ENCODE peak calls at places on chromosomes 11 and 22, in four cellular contexts. One of them, this sample, is unnamed.

GRCh38 chr11:125062931-125063428 is at the start of gene SLC37A2:
- DNase-seq in psoas muscle: peak
- DNase-seq in HFF-Myc: no peak
- DNase-seq in colonic mucosa: peak
- DNase-seq in this sample: peak

GRCh38 chr11:94793002-94793401 is 24.8 kb downstream of the AMOTL1 start:
- DNase-seq in HFF-Myc: no peak
- DNase-seq in colonic mucosa: no peak
- DNase-seq in psoas muscle: no peak
- DNase-seq in this sample: no peak

GRCh38 chr11:22466809-22467208 is 128.6 kb downstream of the SLC17A6 start:
- DNase-seq in colonic mucosa: no peak
- DNase-seq in HFF-Myc: no peak
- DNase-seq in psoas muscle: peak
- DNase-seq in this sample: peak

GRCh38 chr11:101759771-101760450 is 154.9 kb upstream of the CEP126 start:
- DNase-seq in HFF-Myc: no peak
- DNase-seq in psoas muscle: no peak
- DNase-seq in colonic mucosa: no peak
- DNase-seq in this sample: no peak

GRCh38 chr22:29442976-29443375 is 4.6 kb downstream of the RFPL1 start:
- DNase-seq in HFF-Myc: no peak
- DNase-seq in psoas muscle: no peak
- DNase-seq in colonic mucosa: no peak
- DNase-seq in this sample: no peak

GRCh38 chr11:120719348-120719747 is 207.8 kb downstream of the GRIK4 start:
- DNase-seq in HFF-Myc: no peak
- DNase-seq in psoas muscle: no peak
- DNase-seq in colonic mucosa: no peak
- DNase-seq in this sample: no peak

GRCh38 chr11:17978553-17979287 is 34.1 kb downstream of the SERGEF start:
- DNase-seq in colonic mucosa: peak
- DNase-seq in psoas muscle: peak
- DNase-seq in HFF-Myc: no peak
- DNase-seq in this sample: no peak

GRCh38 chr11:8691601-8692000 is 9.0 kb downstream of the RPL27A start:
- DNase-seq in HFF-Myc: no peak
- DNase-seq in psoas muscle: no peak
- DNase-seq in colonic mucosa: no peak
- DNase-seq in this sample: no peak

GRCh38 chr22:44648821-44649566 is 53.0 kb upstream of the PRR5 start:
- DNase-seq in HFF-Myc: peak
- DNase-seq in psoas muscle: peak
- DNase-seq in colonic mucosa: peak
- DNase-seq in this sample: no peak

GRCh38 chr11:818396-819128 is at the start of gene PNPLA2:
- DNase-seq in HFF-Myc: no peak
- DNase-seq in colonic mucosa: peak
- DNase-seq in psoas muscle: peak
- DNase-seq in this sample: no peak

GRCh38 chr22:28547132-28547842 is 132.4 kb downstream of the TTC28 start:
- DNase-seq in psoas muscle: no peak
- DNase-seq in HFF-Myc: no peak
- DNase-seq in colonic mucosa: no peak
- DNase-seq in this sample: peak

GRCh38 chr11:1638344-1638743 is 8.8 kb downstream of the KRTAP5-5 start:
- DNase-seq in HFF-Myc: no peak
- DNase-seq in colonic mucosa: no peak
- DNase-seq in psoas muscle: peak
- DNase-seq in this sample: no peak

GRCh38 chr22:45742866-45743450 is 71.3 kb downstream of the ATXN10 start:
- DNase-seq in colonic mucosa: no peak
- DNase-seq in HFF-Myc: no peak
- DNase-seq in psoas muscle: peak
- DNase-seq in this sample: no peak

GRCh38 chr22:41557401-41558240 is 3.2 kb upstream of the CSDC2 start:
- DNase-seq in colonic mucosa: peak
- DNase-seq in psoas muscle: no peak
- DNase-seq in HFF-Myc: no peak
- DNase-seq in this sample: no peak

GRCh38 chr22:39808087-39808486 is 85.5 kb downstream of the ENTHD1 start:
- DNase-seq in colonic mucosa: peak
- DNase-seq in HFF-Myc: no peak
- DNase-seq in psoas muscle: no peak
- DNase-seq in this sample: no peak
- TF ChIP-seq CTCF in colonic mucosa: peak
- TF ChIP-seq CTCF in HFF-Myc: peak
- TF ChIP-seq CTCF in psoas muscle: peak
- TF ChIP-seq CTCF in this sample: peak

GRCh38 chr11:59668188-59668949 is 468 bp downstream of the PATL1 start:
- DNase-seq in HFF-Myc: no peak
- DNase-seq in colonic mucosa: peak
- DNase-seq in psoas muscle: peak
- DNase-seq in this sample: no peak
- TF ChIP-seq CTCF in HFF-Myc: no peak
- TF ChIP-seq CTCF in colonic mucosa: no peak
- TF ChIP-seq CTCF in psoas muscle: peak
- TF ChIP-seq CTCF in this sample: peak

GRCh38 chr11:23778971-23779370 is 717.9 kb upstream of the LUZP2 start:
- DNase-seq in psoas muscle: no peak
- DNase-seq in HFF-Myc: no peak
- DNase-seq in colonic mucosa: no peak
- DNase-seq in this sample: peak
- TF ChIP-seq CTCF in psoas muscle: no peak
- TF ChIP-seq CTCF in HFF-Myc: no peak
- TF ChIP-seq CTCF in colonic mucosa: no peak
- TF ChIP-seq CTCF in this sample: no peak

GRCh38 chr22:47601666-47602065 is 839.2 kb downstream of the TBC1D22A start:
- DNase-seq in psoas muscle: no peak
- DNase-seq in HFF-Myc: no peak
- DNase-seq in colonic mucosa: no peak
- DNase-seq in this sample: no peak

GRCh38 chr22:47600281-47600680 is 837.8 kb downstream of the TBC1D22A start:
- DNase-seq in psoas muscle: no peak
- DNase-seq in colonic mucosa: no peak
- DNase-seq in HFF-Myc: no peak
- DNase-seq in this sample: no peak

GRCh38 chr22:47598864-47599263 is 836.4 kb downstream of the TBC1D22A start:
- DNase-seq in HFF-Myc: no peak
- DNase-seq in psoas muscle: no peak
- DNase-seq in colonic mucosa: no peak
- DNase-seq in this sample: no peak

GRCh38 chr22:47600791-47601400 is 838.4 kb downstream of the TBC1D22A start:
- DNase-seq in colonic mucosa: no peak
- DNase-seq in HFF-Myc: no peak
- DNase-seq in psoas muscle: no peak
- DNase-seq in this sample: no peak

DNA sequence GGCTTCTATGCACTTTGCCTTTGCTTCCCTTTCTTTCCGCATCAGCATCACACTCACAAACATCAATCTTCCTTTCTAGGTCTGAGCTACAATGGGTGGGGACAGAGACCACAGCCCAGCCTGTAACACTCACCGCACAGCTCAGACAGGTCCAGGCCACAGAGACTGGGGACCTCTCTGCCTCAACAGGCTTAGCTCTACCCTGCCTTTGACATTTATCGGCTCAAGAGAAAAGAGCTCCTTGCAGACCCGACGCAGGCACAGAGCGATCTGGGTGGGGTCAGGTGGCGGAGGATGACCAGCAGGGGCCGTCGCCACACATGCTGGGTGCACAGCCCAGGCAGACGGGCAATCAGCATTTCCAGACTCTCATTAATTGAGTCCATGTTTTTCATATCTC is 837.3 kb downstream of the TBC1D22A start:
- DNase-seq in colonic mucosa: no peak
- DNase-seq in HFF-Myc: no peak
- DNase-seq in psoas muscle: no peak
- DNase-seq in this sample: no peak
- TF ChIP-seq CTCF in colonic mucosa: no peak
- TF ChIP-seq CTCF in HFF-Myc: no peak
- TF ChIP-seq CTCF in psoas muscle: no peak
- TF ChIP-seq CTCF in this sample: no peak

GRCh38 chr22:24836282-24836681 is 30.3 kb downstream of the SGSM1 start:
- DNase-seq in HFF-Myc: no peak
- DNase-seq in colonic mucosa: no peak
- DNase-seq in psoas muscle: no peak
- DNase-seq in this sample: no peak

GRCh38 chr22:24830205-24830979 is 24.4 kb downstream of the SGSM1 start:
- DNase-seq in HFF-Myc: no peak
- DNase-seq in psoas muscle: no peak
- DNase-seq in colonic mucosa: no peak
- DNase-seq in this sample: no peak

GRCh38 chr22:24833881-24834495 is 28.0 kb downstream of the SGSM1 start:
- DNase-seq in psoas muscle: no peak
- DNase-seq in colonic mucosa: no peak
- DNase-seq in HFF-Myc: no peak
- DNase-seq in this sample: no peak

GRCh38 chr22:24831678-24832077 is 25.7 kb downstream of the SGSM1 start:
- DNase-seq in psoas muscle: no peak
- DNase-seq in colonic mucosa: no peak
- DNase-seq in HFF-Myc: no peak
- DNase-seq in this sample: no peak

GRCh38 chr22:24834845-24835570 is 29.0 kb downstream of the SGSM1 start:
- DNase-seq in HFF-Myc: no peak
- DNase-seq in psoas muscle: no peak
- DNase-seq in colonic mucosa: peak
- DNase-seq in this sample: no peak
- TF ChIP-seq CTCF in HFF-Myc: peak
- TF ChIP-seq CTCF in psoas muscle: no peak
- TF ChIP-seq CTCF in colonic mucosa: no peak
- TF ChIP-seq CTCF in this sample: peak

DNA sequence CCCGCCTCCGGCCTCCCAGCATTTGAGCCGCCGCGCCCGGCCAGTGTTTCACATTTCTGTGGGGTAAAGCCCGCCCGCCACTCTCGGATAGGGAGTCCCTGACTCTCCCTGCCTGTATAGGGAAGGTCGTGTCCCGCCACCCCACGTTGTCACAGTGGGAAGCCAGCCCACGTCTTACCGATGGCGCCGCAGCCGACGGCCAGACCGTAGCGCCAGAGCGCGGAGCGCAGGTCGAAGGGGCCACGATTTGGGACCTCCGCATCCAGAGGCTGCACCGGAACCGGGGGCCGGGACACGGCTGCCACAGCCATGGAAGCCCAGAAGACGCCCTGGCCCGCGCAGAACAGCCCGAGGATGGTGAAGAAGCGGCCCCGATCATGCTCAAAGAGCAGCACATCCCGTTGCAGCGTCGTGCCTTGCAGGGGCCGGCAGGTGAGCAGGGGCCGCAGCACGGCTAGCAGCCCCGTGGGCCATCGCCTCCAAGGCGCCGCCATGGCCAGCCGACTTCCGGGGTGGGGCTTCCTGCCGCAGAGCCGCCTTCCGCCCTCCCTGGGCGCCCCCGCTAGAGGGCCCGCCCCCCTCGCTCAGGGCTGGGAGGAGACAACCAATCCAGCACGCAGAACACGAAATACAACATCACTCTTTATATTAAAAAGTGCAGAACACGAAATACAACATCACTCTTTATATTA is at the start of gene TMEM223:
- DNase-seq in colonic mucosa: peak
- DNase-seq in psoas muscle: peak
- DNase-seq in HFF-Myc: no peak
- DNase-seq in this sample: peak
- TF ChIP-seq CTCF in colonic mucosa: no peak
- TF ChIP-seq CTCF in psoas muscle: no peak
- TF ChIP-seq CTCF in HFF-Myc: no peak
- TF ChIP-seq CTCF in this sample: no peak

GRCh38 chr11:126317681-126318641 is 14.1 kb downstream of the DCPS start:
- DNase-seq in colonic mucosa: peak
- DNase-seq in HFF-Myc: peak
- DNase-seq in psoas muscle: peak
- DNase-seq in this sample: no peak

GRCh38 chr11:126313826-126314225 is 10.0 kb downstream of the DCPS start:
- DNase-seq in HFF-Myc: no peak
- DNase-seq in psoas muscle: no peak
- DNase-seq in colonic mucosa: no peak
- DNase-seq in this sample: no peak

GRCh38 chr11:126322996-126323395 is 19.1 kb downstream of the DCPS start:
- DNase-seq in colonic mucosa: no peak
- DNase-seq in HFF-Myc: no peak
- DNase-seq in psoas muscle: no peak
- DNase-seq in this sample: peak

GRCh38 chr11:126319374-126319740 is 15.5 kb downstream of the DCPS start:
- DNase-seq in colonic mucosa: no peak
- DNase-seq in psoas muscle: no peak
- DNase-seq in HFF-Myc: no peak
- DNase-seq in this sample: no peak

DNA sequence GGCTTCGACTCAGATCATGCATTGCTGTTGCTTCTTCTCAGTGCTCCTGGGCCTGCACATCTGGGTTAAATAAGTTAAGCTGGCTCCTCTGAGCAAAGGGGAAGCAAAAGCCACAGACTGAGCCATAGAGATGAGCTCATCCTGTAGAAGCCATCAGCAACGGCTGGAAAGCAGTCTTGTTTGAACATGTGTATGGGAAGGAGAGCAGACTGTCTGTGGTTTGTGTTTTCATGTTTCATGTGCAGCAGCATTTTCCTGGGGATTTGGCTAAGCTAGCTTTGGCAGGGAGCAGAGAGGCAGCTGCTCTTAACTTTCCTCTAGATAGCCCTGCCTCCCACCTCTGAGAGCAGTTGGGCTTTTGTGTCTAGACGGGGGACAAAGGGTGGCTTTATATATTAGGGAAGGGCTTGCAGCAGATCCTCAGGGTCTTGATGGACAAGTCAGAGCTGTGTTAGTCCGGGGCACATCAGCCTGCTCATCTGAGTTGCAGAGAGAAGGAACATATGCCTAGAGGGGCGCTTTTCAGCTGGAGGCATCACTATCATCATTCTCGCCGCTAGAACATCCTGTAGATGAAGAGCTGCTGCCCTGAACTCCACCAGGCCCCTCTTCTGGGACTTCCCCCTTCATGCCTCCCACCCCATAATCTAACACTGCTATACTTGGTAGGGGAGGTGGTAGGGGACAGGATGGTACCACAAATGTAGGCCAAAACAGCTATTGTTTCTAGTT is 14.9 kb downstream of the DCPS start:
- DNase-seq in HFF-Myc: peak
- DNase-seq in colonic mucosa: no peak
- DNase-seq in psoas muscle: no peak
- DNase-seq in this sample: peak
- TF ChIP-seq CTCF in HFF-Myc: no peak
- TF ChIP-seq CTCF in colonic mucosa: no peak
- TF ChIP-seq CTCF in psoas muscle: no peak
- TF ChIP-seq CTCF in this sample: no peak